ENCODE peak calls at places on chromosome 12, in eight cellular contexts. One of them, this sample, is unnamed.

GRCh38 chr12:68821357-68822188 is 13.6 kb downstream of the MDM2 start:
- DNase-seq in neural progenitor cell: no peak
- DNase-seq in HCT116: no peak
- DNase-seq in GM20000: no peak
- DNase-seq in suprapubic skin: no peak
- DNase-seq in neural crest cell: no peak
- DNase-seq in lower leg skin: no peak
- DNase-seq in transverse colon: no peak
- DNase-seq in this sample: no peak

GRCh38 chr12:105852958-105853357 is 285.8 kb downstream of the NUAK1 start:
- DNase-seq in GM20000: no peak
- DNase-seq in neural progenitor cell: no peak
- DNase-seq in HCT116: no peak
- DNase-seq in lower leg skin: no peak
- DNase-seq in suprapubic skin: no peak
- DNase-seq in transverse colon: no peak
- DNase-seq in neural crest cell: no peak
- DNase-seq in this sample: no peak

GRCh38 chr12:86914716-86915115 is 658.5 kb upstream of the MGAT4C start:
- DNase-seq in neural crest cell: peak; percentile 3
- DNase-seq in neural progenitor cell: peak; percentile 54
- DNase-seq in lower leg skin: no peak
- DNase-seq in suprapubic skin: no peak
- DNase-seq in transverse colon: no peak
- DNase-seq in HCT116: peak; percentile 39
- DNase-seq in GM20000: peak; percentile 9
- DNase-seq in this sample: no peak

GRCh38 chr12:118436002-118436724 is 59.8 kb downstream of the SUDS3 start:
- DNase-seq in transverse colon: no peak
- DNase-seq in lower leg skin: no peak
- DNase-seq in GM20000: peak; percentile 14
- DNase-seq in neural crest cell: peak; percentile 15
- DNase-seq in suprapubic skin: no peak
- DNase-seq in neural progenitor cell: peak; percentile 71
- DNase-seq in HCT116: peak; percentile 12
- DNase-seq in this sample: no peak

GRCh38 chr12:38291160-38291559 is 25.4 kb upstream of the ALG10B start:
- DNase-seq in transverse colon: no peak
- DNase-seq in GM20000: no peak
- DNase-seq in lower leg skin: no peak
- DNase-seq in neural progenitor cell: no peak
- DNase-seq in HCT116: no peak
- DNase-seq in suprapubic skin: no peak
- DNase-seq in neural crest cell: no peak
- DNase-seq in this sample: no peak

GRCh38 chr12:101823891-101824290 is 6.9 kb downstream of the GNPTAB start:
- DNase-seq in HCT116: peak; percentile 33
- DNase-seq in transverse colon: peak; percentile 50
- DNase-seq in neural progenitor cell: peak; percentile 70
- DNase-seq in lower leg skin: peak; percentile 79
- DNase-seq in neural crest cell: peak; percentile 20
- DNase-seq in GM20000: peak; percentile 63
- DNase-seq in suprapubic skin: peak; percentile 73
- DNase-seq in this sample: no peak

GRCh38 chr12:21938879-21939278 is 2.3 kb downstream of the ABCC9 start:
- DNase-seq in transverse colon: no peak
- DNase-seq in lower leg skin: no peak
- DNase-seq in neural crest cell: no peak
- DNase-seq in neural progenitor cell: no peak
- DNase-seq in suprapubic skin: no peak
- DNase-seq in HCT116: no peak
- DNase-seq in GM20000: no peak
- DNase-seq in this sample: no peak

GRCh38 chr12:5088586-5089264 is 45.0 kb downstream of the KCNA5 start:
- DNase-seq in neural progenitor cell: no peak
- DNase-seq in transverse colon: no peak
- DNase-seq in suprapubic skin: no peak
- DNase-seq in neural crest cell: no peak
- DNase-seq in lower leg skin: no peak
- DNase-seq in HCT116: no peak
- DNase-seq in GM20000: no peak
- DNase-seq in this sample: peak; percentile 89

GRCh38 chr12:79331870-79332269 is 358.9 kb downstream of the PAWR start:
- DNase-seq in neural progenitor cell: no peak
- DNase-seq in suprapubic skin: no peak
- DNase-seq in GM20000: no peak
- DNase-seq in lower leg skin: no peak
- DNase-seq in transverse colon: no peak
- DNase-seq in neural crest cell: no peak
- DNase-seq in HCT116: no peak
- DNase-seq in this sample: no peak

GRCh38 chr12:67519824-67520433 is 128.6 kb upstream of the DYRK2 start:
- DNase-seq in GM20000: no peak
- DNase-seq in lower leg skin: peak; percentile 38
- DNase-seq in transverse colon: no peak
- DNase-seq in neural progenitor cell: peak; percentile 73
- DNase-seq in HCT116: no peak
- DNase-seq in suprapubic skin: peak; percentile 62
- DNase-seq in neural crest cell: no peak
- DNase-seq in this sample: no peak

GRCh38 chr12:28536088-28536487 is 345.8 kb downstream of the CCDC91 start:
- DNase-seq in transverse colon: no peak
- DNase-seq in GM20000: no peak
- DNase-seq in neural progenitor cell: no peak
- DNase-seq in suprapubic skin: no peak
- DNase-seq in neural crest cell: no peak
- DNase-seq in lower leg skin: no peak
- DNase-seq in HCT116: no peak
- DNase-seq in this sample: no peak
- TF ChIP-seq CTCF in transverse colon: no peak
- TF ChIP-seq CTCF in GM20000: no peak
- TF ChIP-seq CTCF in neural progenitor cell: no peak
- TF ChIP-seq CTCF in suprapubic skin: no peak
- TF ChIP-seq CTCF in neural crest cell: no peak
- TF ChIP-seq CTCF in lower leg skin: no peak
- TF ChIP-seq CTCF in HCT116: no peak
- TF ChIP-seq CTCF in this sample: no peak

GRCh38 chr12:63965936-63966602 is 121.6 kb downstream of the SRGAP1 start:
- DNase-seq in transverse colon: no peak
- DNase-seq in lower leg skin: no peak
- DNase-seq in suprapubic skin: no peak
- DNase-seq in GM20000: no peak
- DNase-seq in HCT116: no peak
- DNase-seq in neural crest cell: no peak
- DNase-seq in neural progenitor cell: no peak
- DNase-seq in this sample: no peak

GRCh38 chr12:63966603-63966975 is 122.1 kb downstream of the SRGAP1 start:
- DNase-seq in neural crest cell: no peak
- DNase-seq in lower leg skin: no peak
- DNase-seq in suprapubic skin: no peak
- DNase-seq in transverse colon: no peak
- DNase-seq in neural progenitor cell: no peak
- DNase-seq in GM20000: no peak
- DNase-seq in HCT116: no peak
- DNase-seq in this sample: no peak

GRCh38 chr12:63968685-63969084 is 124.2 kb downstream of the SRGAP1 start:
- DNase-seq in neural progenitor cell: no peak
- DNase-seq in neural crest cell: no peak
- DNase-seq in transverse colon: no peak
- DNase-seq in HCT116: no peak
- DNase-seq in lower leg skin: no peak
- DNase-seq in suprapubic skin: no peak
- DNase-seq in GM20000: no peak
- DNase-seq in this sample: no peak

GRCh38 chr12:63967781-63968180 is 123.3 kb downstream of the SRGAP1 start:
- DNase-seq in neural progenitor cell: no peak
- DNase-seq in GM20000: no peak
- DNase-seq in lower leg skin: no peak
- DNase-seq in HCT116: no peak
- DNase-seq in neural crest cell: no peak
- DNase-seq in suprapubic skin: no peak
- DNase-seq in transverse colon: no peak
- DNase-seq in this sample: no peak

GRCh38 chr12:63967358-63967757 is 122.9 kb downstream of the SRGAP1 start:
- DNase-seq in HCT116: peak; percentile 32
- DNase-seq in GM20000: no peak
- DNase-seq in lower leg skin: no peak
- DNase-seq in suprapubic skin: no peak
- DNase-seq in transverse colon: no peak
- DNase-seq in neural crest cell: no peak
- DNase-seq in neural progenitor cell: no peak
- DNase-seq in this sample: no peak
- TF ChIP-seq CTCF in HCT116: no peak
- TF ChIP-seq CTCF in GM20000: no peak
- TF ChIP-seq CTCF in lower leg skin: no peak
- TF ChIP-seq CTCF in suprapubic skin: no peak
- TF ChIP-seq CTCF in transverse colon: no peak
- TF ChIP-seq CTCF in neural crest cell: no peak
- TF ChIP-seq CTCF in neural progenitor cell: no peak
- TF ChIP-seq CTCF in this sample: no peak

GRCh38 chr12:47079365-47079893 is at the start of gene PCED1B:
- DNase-seq in transverse colon: peak; percentile 77
- DNase-seq in lower leg skin: peak; percentile 46
- DNase-seq in GM20000: peak; percentile 73
- DNase-seq in neural crest cell: peak; percentile 43
- DNase-seq in suprapubic skin: peak; percentile 75
- DNase-seq in HCT116: no peak
- DNase-seq in neural progenitor cell: peak; percentile 77
- DNase-seq in this sample: peak; percentile 88
- TF ChIP-seq CTCF in transverse colon: no peak
- TF ChIP-seq CTCF in lower leg skin: no peak
- TF ChIP-seq CTCF in GM20000: peak; percentile 12
- TF ChIP-seq CTCF in neural crest cell: no peak
- TF ChIP-seq CTCF in suprapubic skin: no peak
- TF ChIP-seq CTCF in HCT116: peak; percentile 43
- TF ChIP-seq CTCF in neural progenitor cell: peak; percentile 26
- TF ChIP-seq CTCF in this sample: no peak

DNA sequence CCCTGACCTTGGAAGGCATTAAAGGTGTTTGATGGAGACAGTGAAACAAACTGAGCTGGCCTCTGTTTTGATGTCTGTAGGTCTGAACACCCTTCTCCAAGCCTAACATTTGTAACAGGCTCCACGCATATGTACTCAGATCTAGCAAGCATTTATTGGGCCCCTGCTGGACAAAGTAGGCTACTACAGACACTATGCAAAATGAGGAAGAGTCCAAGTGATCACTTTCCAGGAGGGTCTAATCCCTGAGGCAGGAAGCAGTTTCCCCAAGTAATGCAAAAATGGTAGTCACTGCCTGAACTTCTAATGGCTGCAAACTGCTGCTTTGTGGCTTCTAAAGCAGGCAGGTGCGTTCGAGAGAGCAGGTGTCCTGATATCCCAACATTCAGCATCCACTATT is 405.8 kb downstream of the MED13L start:
- DNase-seq in transverse colon: peak; percentile 16
- DNase-seq in HCT116: peak; percentile 58
- DNase-seq in neural progenitor cell: peak; percentile 71
- DNase-seq in suprapubic skin: no peak
- DNase-seq in neural crest cell: peak; percentile 26
- DNase-seq in lower leg skin: no peak
- DNase-seq in GM20000: peak; percentile 27
- DNase-seq in this sample: no peak
- TF ChIP-seq CTCF in transverse colon: peak; percentile 43
- TF ChIP-seq CTCF in HCT116: peak; percentile 26
- TF ChIP-seq CTCF in neural progenitor cell: peak; percentile 68
- TF ChIP-seq CTCF in suprapubic skin: peak; percentile 46
- TF ChIP-seq CTCF in neural crest cell: peak; percentile 70
- TF ChIP-seq CTCF in lower leg skin: no peak
- TF ChIP-seq CTCF in GM20000: no peak
- TF ChIP-seq CTCF in this sample: peak; percentile 24

GRCh38 chr12:58678753-58679152 is 241.6 kb downstream of the LRIG3 start:
- DNase-seq in HCT116: no peak
- DNase-seq in GM20000: no peak
- DNase-seq in lower leg skin: no peak
- DNase-seq in neural progenitor cell: no peak
- DNase-seq in suprapubic skin: no peak
- DNase-seq in neural crest cell: no peak
- DNase-seq in transverse colon: no peak
- DNase-seq in this sample: no peak

GRCh38 chr12:58681730-58682129 is 238.6 kb downstream of the LRIG3 start:
- DNase-seq in lower leg skin: no peak
- DNase-seq in neural crest cell: no peak
- DNase-seq in transverse colon: no peak
- DNase-seq in suprapubic skin: no peak
- DNase-seq in HCT116: no peak
- DNase-seq in neural progenitor cell: no peak
- DNase-seq in GM20000: no peak
- DNase-seq in this sample: no peak
- TF ChIP-seq CTCF in lower leg skin: no peak
- TF ChIP-seq CTCF in neural crest cell: no peak
- TF ChIP-seq CTCF in transverse colon: no peak
- TF ChIP-seq CTCF in suprapubic skin: no peak
- TF ChIP-seq CTCF in HCT116: no peak
- TF ChIP-seq CTCF in neural progenitor cell: no peak
- TF ChIP-seq CTCF in GM20000: no peak
- TF ChIP-seq CTCF in this sample: no peak

DNA sequence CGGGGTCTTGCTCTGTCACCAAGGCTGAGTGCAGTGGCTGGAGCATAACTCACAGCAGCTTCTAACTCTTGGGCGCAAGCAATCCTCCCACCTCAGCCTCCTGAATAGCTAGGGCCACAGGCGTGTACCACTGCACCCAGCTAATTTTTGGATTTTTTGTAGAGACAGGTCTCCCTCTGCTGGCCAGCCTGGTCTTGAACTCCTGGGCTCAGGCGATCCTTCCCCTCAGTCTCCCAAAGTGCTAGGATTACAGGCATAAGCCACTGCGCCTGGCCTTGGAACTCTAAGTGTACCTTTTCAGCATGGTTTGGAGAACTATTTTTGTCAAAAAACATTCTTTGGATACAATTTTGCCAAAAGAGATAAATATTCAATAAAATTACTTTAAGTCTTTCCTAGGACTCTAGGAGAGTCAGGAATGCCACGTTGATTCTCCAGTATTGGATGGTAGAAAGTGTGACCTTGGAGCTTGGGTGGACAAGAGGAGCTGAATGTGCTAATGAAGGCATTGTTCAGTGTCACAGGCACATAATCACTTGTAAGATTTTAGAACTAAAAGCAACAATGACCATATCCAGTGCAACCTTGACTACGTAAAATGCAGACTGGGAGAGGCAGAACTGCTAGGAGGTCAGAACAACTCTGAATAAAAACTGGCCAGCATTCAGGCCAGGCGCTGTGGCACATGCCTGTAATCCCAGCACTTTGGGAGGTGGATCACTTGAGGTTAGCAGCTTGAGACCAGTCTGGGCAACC is 2.8 kb downstream of the SRSF9 start:
- DNase-seq in GM20000: no peak
- DNase-seq in transverse colon: peak; percentile 13
- DNase-seq in HCT116: peak; percentile 34
- DNase-seq in neural progenitor cell: peak; percentile 57
- DNase-seq in lower leg skin: no peak
- DNase-seq in neural crest cell: peak; percentile 55
- DNase-seq in suprapubic skin: no peak
- DNase-seq in this sample: no peak
- TF ChIP-seq CTCF in GM20000: peak; percentile 51
- TF ChIP-seq CTCF in transverse colon: peak; percentile 29
- TF ChIP-seq CTCF in HCT116: no peak
- TF ChIP-seq CTCF in neural progenitor cell: peak; percentile 62
- TF ChIP-seq CTCF in lower leg skin: no peak
- TF ChIP-seq CTCF in neural crest cell: peak; percentile 71
- TF ChIP-seq CTCF in suprapubic skin: peak; percentile 36
- TF ChIP-seq CTCF in this sample: peak; percentile 18